ENCODE peak calls at places on chromosomes 12 and 14, in eight cellular contexts. I is caudate nucleus, J is hepatocyte, F is tibial nerve, Y is small intestine, R is HS-27A, V is GM23248, U is ACHN. W is an unnamed sample.

GRCh38 chr14:30820674-30821073 is 53.7 kb upstream of the COCH start:
- DNase-seq in Y (no peak), U (no peak), F (no peak), R (no peak), J (no peak), I (no peak), V (no peak), W (no peak)

GRCh38 chr14:52078721-52079120 is 9.9 kb upstream of the NID2 start:
- DNase-seq in I (no peak), J (no peak), F (no peak), V (no peak), R (no peak), U (no peak), Y (no peak), W (no peak)

GRCh38 chr14:100120522-100121269 is 38.7 kb downstream of the DEGS2 start:
- DNase-seq in F (no peak), I (peak), V (no peak), R (no peak), Y (no peak), U (no peak), J (no peak), W (no peak)

GRCh38 chr12:15212877-15213276 is 8.3 kb downstream of the RERG start:
- DNase-seq in R (no peak), J (no peak), V (no peak), U (no peak), F (no peak), Y (no peak), I (no peak), W (no peak)

GRCh38 chr14:104891664-104892500 is 26.8 kb downstream of the CEP170B start:
- DNase-seq in Y (no peak), F (no peak), J (peak), V (no peak), R (no peak), I (no peak), U (no peak), W (no peak)

GRCh38 chr14:37603688-37604251 is 8.3 kb downstream of the TTC6 start:
- DNase-seq in Y (no peak), J (no peak), F (no peak), I (no peak), V (no peak), R (no peak), U (no peak), W (no peak)

GRCh38 chr12:107514887-107515445 is 170.6 kb upstream of the PWP1 start:
- DNase-seq in Y (no peak), U (no peak), F (no peak), V (peak), I (no peak), R (no peak), J (no peak), W (no peak)

GRCh38 chr12:54246011-54246641 is 33.8 kb downstream of the CBX5 start:
- DNase-seq in U (no peak), F (no peak), Y (no peak), J (no peak), I (no peak), R (no peak), V (no peak), W (no peak)

GRCh38 chr14:53640695-53641094 is 315.9 kb downstream of the BMP4 start:
- DNase-seq in V (no peak), I (no peak), R (peak), F (no peak), J (no peak), Y (no peak), U (no peak), W (peak)

GRCh38 chr14:59320771-59321170 is 132.3 kb downstream of the DAAM1 start:
- DNase-seq in V (peak), F (no peak), Y (no peak), I (no peak), U (no peak), J (no peak), R (no peak), W (no peak)

GRCh38 chr14:85579957-85580356 is 50.0 kb downstream of the FLRT2 start:
- DNase-seq in V (no peak), U (no peak), R (peak), F (no peak), I (no peak), J (no peak), Y (no peak), W (no peak)

GRCh38 chr14:37508500-37508899 is 86.5 kb downstream of the FOXA1 start:
- DNase-seq in I (no peak), U (no peak), V (peak), Y (no peak), F (no peak), J (no peak), R (no peak), W (no peak)

GRCh38 chr12:112900298-112901145 is 6.2 kb upstream of the OAS1 start:
- DNase-seq in V (peak), U (peak), F (no peak), Y (peak), I (no peak), R (peak), J (peak), W (no peak)

GRCh38 chr12:101021911-101022388 is 188.1 kb downstream of the SLC5A8 start:
- DNase-seq in F (no peak), Y (no peak), I (no peak), U (peak), J (no peak), V (peak), R (no peak), W (peak)

GRCh38 chr12:78018939-78019338 is 188.2 kb downstream of the NAV3 start:
- DNase-seq in F (no peak), V (no peak), I (no peak), U (no peak), Y (no peak), R (no peak), J (no peak), W (no peak)

GRCh38 chr14:69363055-69363454 is 35.0 kb downstream of the ERH start:
- DNase-seq in F (no peak), I (no peak), Y (no peak), R (no peak), V (peak), U (no peak), J (peak), W (no peak)

GRCh38 chr12:113248842-113249435 is 27.7 kb downstream of the TPCN1 start:
- DNase-seq in R (no peak), J (no peak), U (no peak), I (no peak), V (no peak), F (no peak), Y (no peak), W (no peak)

GRCh38 chr14:57871487-57872080 is 5.7 kb upstream of the SLC35F4 start:
- DNase-seq in R (peak), Y (peak), J (peak), F (no peak), V (peak), I (no peak), U (peak), W (no peak)

GRCh38 chr14:69441948-69442347 is 42.6 kb upstream of the PLEKHD1 start:
- DNase-seq in Y (no peak), J (no peak), I (no peak), V (no peak), U (no peak), R (no peak), F (no peak), W (no peak)

W was measured in HS-5.